ENCODE peak calls at places on chromosomes 5 and 9, in ten cellular contexts. B is lower leg skin; X is AG04449; A is lung; H is thyroid gland; V is A549; S is H7; L is PC-3; K is left ventricle myocardium inferior; M is effector memory CD4-positive, alpha-beta T cell. C is an unnamed sample.

GRCh38 chr5:1948111-1948510 is 65.4 kb upstream of the IRX4 start:
- DNase-seq in M (no peak), A (no peak), B (no peak), L (no peak), V (no peak), X (no peak), H (no peak), S (no peak), K (no peak), C (no peak)

GRCh38 chr5:116546033-116546742 is 28.4 kb downstream of the SEMA6A start:
- DNase-seq in K (no peak), L (no peak), B (no peak), A (no peak), M (no peak), X (no peak), H (no peak), V (peak), S (no peak), C (no peak)

GRCh38 chr5:97183100-97183929 is at the start of gene RIOK2:
- DNase-seq in K (peak), B (peak), L (peak), A (peak), S (peak), H (peak), M (peak), V (peak), X (peak), C (peak)

GRCh38 chr9:114238919-114239879 is 83.7 kb upstream of the ORM1 start:
- DNase-seq in A (no peak), L (no peak), H (no peak), B (no peak), M (no peak), X (no peak), S (peak), V (peak), K (no peak), C (peak)

GRCh38 chr5:176774216-176775171 is 35.9 kb upstream of the UNC5A start:
- DNase-seq in K (no peak), M (no peak), V (no peak), L (no peak), S (peak), X (no peak), B (peak), H (no peak), A (no peak), C (no peak)

GRCh38 chr9:9791621-9792020 is 821.2 kb downstream of the PTPRD start:
- DNase-seq in A (no peak), B (no peak), L (peak), M (no peak), V (peak), X (no peak), K (no peak), S (no peak), H (no peak), C (no peak)

GRCh38 chr5:122300374-122300773 is 11.7 kb upstream of the SNCAIP start:
- DNase-seq in L (no peak), H (no peak), M (no peak), K (no peak), S (no peak), V (no peak), X (no peak), A (no peak), B (no peak), C (no peak)

GRCh38 chr5:170491479-170491878 is 12.3 kb upstream of the KCNIP1 start:
- DNase-seq in H (no peak), S (no peak), L (peak), M (no peak), X (peak), A (no peak), K (no peak), V (no peak), B (no peak), C (peak)

GRCh38 chr9:127118597-127119318 is 3.7 kb downstream of the ANGPTL2 start:
- DNase-seq in M (no peak), L (no peak), S (no peak), H (no peak), X (no peak), A (no peak), V (no peak), K (no peak), B (no peak), C (no peak)

GRCh38 chr5:9173281-9174048 is 372.4 kb downstream of the SEMA5A start:
- DNase-seq in V (no peak), A (no peak), S (no peak), L (peak), K (no peak), M (no peak), X (peak), H (no peak), B (no peak), C (peak)

GRCh38 chr5:103891151-103891550 is 328.6 kb upstream of the NUDT12 start:
- DNase-seq in X (no peak), M (no peak), H (no peak), L (peak), K (no peak), S (no peak), V (no peak), A (no peak), B (no peak), C (no peak)

GRCh38 chr5:6158974-6159863 is 219.1 kb downstream of the MED10 start:
- DNase-seq in K (no peak), H (no peak), A (no peak), X (peak), B (no peak), S (no peak), L (peak), M (no peak), V (peak), C (peak)

GRCh38 chr9:131724678-131725077 is 15.2 kb downstream of the RAPGEF1 start:
- DNase-seq in S (no peak), L (no peak), H (no peak), A (no peak), V (no peak), B (no peak), M (no peak), X (no peak), K (no peak), C (no peak)

GRCh38 chr9:131728961-131729360 is 10.9 kb downstream of the RAPGEF1 start:
- DNase-seq in X (no peak), A (no peak), V (no peak), M (peak), S (no peak), B (no peak), K (no peak), H (no peak), L (no peak), C (no peak)

GRCh38 chr9:131727184-131727785 is 12.6 kb downstream of the RAPGEF1 start:
- DNase-seq in L (no peak), V (no peak), S (no peak), B (no peak), M (no peak), H (no peak), K (no peak), X (no peak), A (no peak), C (no peak)

GRCh38 chr9:131728546-131728910 is 11.3 kb downstream of the RAPGEF1 start:
- DNase-seq in L (no peak), S (no peak), V (no peak), A (no peak), M (no peak), K (no peak), X (no peak), H (no peak), B (no peak), C (no peak)

DNA sequence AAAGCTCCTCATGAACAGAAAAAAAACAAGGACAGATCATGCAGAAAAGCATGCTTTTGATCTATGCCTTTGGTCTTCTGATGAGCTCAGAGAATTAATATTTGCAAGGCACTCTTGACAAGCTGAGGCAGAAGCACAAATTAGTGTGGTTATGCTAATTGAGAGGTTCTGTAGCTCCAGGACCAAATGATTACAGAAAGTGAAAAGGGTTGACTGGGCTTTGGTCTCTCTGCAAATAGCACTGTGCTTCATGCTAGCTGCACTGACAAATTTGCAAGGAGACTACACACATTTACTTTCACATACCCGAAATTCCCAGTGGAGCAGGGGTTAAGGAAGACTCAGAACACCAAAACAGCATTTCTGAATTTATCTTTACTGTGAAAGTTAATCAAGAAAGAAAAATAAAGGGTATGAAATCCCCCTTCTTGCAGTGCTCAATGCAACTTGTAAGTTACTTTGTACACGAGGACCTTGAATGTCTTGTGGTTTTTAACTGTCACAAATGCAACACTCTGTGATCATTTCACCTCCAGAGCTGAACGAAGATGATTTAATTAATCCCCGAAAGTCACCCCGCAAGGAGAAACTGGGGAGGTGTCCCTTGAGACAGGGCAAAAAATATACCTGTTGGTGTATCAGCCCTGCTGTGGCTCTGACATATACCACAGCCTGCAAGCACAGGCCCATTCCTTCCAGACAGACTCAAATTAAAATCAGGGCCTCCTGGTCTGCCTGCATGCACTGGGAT is 11.9 kb downstream of the RAPGEF1 start:
- DNase-seq in B (no peak), S (no peak), V (no peak), X (no peak), L (no peak), K (no peak), A (no peak), M (no peak), H (no peak), C (no peak)
- H3K4me3 ChIP-seq in B (no peak), S (no peak), V (no peak), X (no peak), L (no peak), K (no peak), A (no peak), M (peak), H (no peak), C (no peak)

GRCh38 chr5:141484499-141485304 is at the start of gene PCDHGC4:
- DNase-seq in X (no peak), H (no peak), K (no peak), S (peak), B (no peak), L (no peak), V (no peak), A (no peak), M (no peak), C (no peak)
- H3K4me3 ChIP-seq in X (peak), H (peak), K (peak), S (peak), B (peak), L (no peak), V (no peak), A (no peak), M (no peak), C (peak)

GRCh38 chr9:35725362-35725761 is 6.6 kb downstream of the TLN1 start:
- DNase-seq in V (no peak), K (no peak), L (no peak), A (no peak), X (no peak), S (peak), M (no peak), B (no peak), H (no peak), C (no peak)

GRCh38 chr9:35729101-35729500 is 2.9 kb downstream of the TLN1 start:
- DNase-seq in B (no peak), X (no peak), L (no peak), V (no peak), S (no peak), K (no peak), H (no peak), A (no peak), M (no peak), C (no peak)

GRCh38 chr9:35728041-35728971 is 3.7 kb downstream of the TLN1 start:
- DNase-seq in M (peak), H (peak), B (peak), S (peak), X (peak), A (peak), V (peak), K (peak), L (peak), C (peak)

GRCh38 chr9:35727676-35728040 is 4.3 kb downstream of the TLN1 start:
- DNase-seq in M (no peak), X (no peak), L (no peak), B (no peak), A (no peak), H (no peak), K (no peak), V (no peak), S (no peak), C (no peak)

DNA sequence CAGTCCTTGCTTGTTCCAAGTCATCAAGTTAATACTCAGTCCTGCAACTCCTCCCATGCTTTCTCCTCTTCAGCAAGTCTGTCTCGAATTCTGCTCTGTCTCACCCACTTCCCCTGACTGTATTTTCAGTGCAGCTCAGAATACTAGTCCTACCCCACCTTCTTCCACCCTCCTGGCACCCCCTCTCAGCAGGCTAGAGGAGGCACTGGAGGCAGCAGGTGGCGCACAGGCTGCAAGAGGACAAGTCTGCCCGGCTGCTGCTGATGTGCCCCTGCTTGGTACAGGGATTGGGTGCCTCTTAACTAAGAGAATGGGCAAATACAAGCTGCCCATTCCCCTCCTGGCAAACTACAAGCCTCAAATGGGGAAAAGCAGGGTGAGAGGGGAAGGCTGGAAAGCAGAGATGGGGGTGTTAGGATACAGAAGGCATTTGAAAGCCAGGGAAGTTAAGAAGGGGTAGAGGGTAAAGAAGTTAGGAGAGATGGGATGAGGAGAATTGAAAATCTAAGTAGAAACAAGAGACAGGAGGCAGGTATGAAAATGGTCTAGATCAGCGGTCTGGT is 5.0 kb downstream of the TLN1 start:
- DNase-seq in X (no peak), A (no peak), V (peak), H (peak), L (peak), M (no peak), K (no peak), S (no peak), B (no peak), C (no peak)
- H3K4me3 ChIP-seq in X (peak), A (no peak), V (no peak), H (no peak), L (no peak), M (no peak), K (peak), S (no peak), B (no peak), C (no peak)

DNA sequence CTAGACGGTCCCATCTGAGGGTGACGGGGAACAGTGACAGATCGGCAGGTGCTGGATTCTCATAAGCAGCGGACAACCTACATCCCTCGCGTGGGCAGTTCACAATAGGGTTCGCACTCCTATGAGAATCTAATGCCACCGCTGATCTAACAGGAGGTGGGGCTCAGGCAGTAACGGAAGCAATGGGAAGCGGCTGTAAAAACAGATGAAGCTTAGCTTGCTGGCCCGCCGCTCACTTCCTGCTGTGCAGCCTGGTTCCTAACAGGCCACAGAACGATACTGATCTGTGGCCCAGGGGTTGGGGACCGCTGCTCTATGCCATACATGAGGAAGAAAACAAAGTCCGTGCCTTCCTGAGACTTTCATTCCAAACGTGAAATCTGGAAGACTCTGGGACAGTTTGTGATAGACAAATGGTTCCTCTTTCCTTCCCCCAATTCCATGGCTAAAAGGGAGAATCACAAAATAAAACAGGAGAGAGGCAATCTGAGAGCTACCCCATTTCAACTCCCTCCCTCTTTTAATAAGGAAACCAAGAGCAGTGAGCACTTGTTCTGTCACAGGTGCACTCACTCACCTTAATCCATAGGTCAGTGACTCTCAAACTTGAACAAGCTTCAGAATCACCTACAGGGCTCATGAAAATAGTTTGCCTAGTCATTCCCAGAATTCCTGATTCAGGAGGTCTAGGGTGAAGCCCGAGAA is 12.1 kb downstream of the PDCL start:
- DNase-seq in S (no peak), B (peak), A (peak), H (peak), V (no peak), K (peak), L (no peak), M (peak), X (no peak), C (no peak)
- H3K4me3 ChIP-seq in S (no peak), B (no peak), A (no peak), H (no peak), V (no peak), K (peak), L (no peak), M (no peak), X (no peak), C (no peak)

GRCh38 chr9:137878957-137879555 is 1.5 kb downstream of the CACNA1B start:
- DNase-seq in A (no peak), X (no peak), K (no peak), L (no peak), M (no peak), V (no peak), H (no peak), S (peak), B (peak), C (no peak)

GRCh38 chr9:137879566-137880150 is 2.1 kb downstream of the CACNA1B start:
- DNase-seq in M (no peak), X (no peak), K (no peak), B (peak), H (no peak), V (no peak), L (no peak), S (no peak), A (no peak), C (no peak)

GRCh38 chr9:137880160-137880975 is 2.8 kb downstream of the CACNA1B start:
- DNase-seq in V (no peak), K (no peak), B (peak), L (no peak), X (no peak), M (no peak), A (no peak), S (peak), H (no peak), C (no peak)

GRCh38 chr9:137876781-137877386 is 698 bp upstream of the CACNA1B start:
- DNase-seq in S (no peak), V (no peak), X (no peak), K (no peak), L (no peak), B (peak), A (no peak), H (no peak), M (no peak), C (no peak)

GRCh38 chr9:137878146-137878941 is 762 bp downstream of the CACNA1B start:
- DNase-seq in X (no peak), K (no peak), L (no peak), V (no peak), M (no peak), H (peak), S (peak), B (peak), A (no peak), C (no peak)
- H3K4me3 ChIP-seq in X (peak), K (peak), L (no peak), V (no peak), M (peak), H (peak), S (peak), B (no peak), A (no peak), C (no peak)

DNA sequence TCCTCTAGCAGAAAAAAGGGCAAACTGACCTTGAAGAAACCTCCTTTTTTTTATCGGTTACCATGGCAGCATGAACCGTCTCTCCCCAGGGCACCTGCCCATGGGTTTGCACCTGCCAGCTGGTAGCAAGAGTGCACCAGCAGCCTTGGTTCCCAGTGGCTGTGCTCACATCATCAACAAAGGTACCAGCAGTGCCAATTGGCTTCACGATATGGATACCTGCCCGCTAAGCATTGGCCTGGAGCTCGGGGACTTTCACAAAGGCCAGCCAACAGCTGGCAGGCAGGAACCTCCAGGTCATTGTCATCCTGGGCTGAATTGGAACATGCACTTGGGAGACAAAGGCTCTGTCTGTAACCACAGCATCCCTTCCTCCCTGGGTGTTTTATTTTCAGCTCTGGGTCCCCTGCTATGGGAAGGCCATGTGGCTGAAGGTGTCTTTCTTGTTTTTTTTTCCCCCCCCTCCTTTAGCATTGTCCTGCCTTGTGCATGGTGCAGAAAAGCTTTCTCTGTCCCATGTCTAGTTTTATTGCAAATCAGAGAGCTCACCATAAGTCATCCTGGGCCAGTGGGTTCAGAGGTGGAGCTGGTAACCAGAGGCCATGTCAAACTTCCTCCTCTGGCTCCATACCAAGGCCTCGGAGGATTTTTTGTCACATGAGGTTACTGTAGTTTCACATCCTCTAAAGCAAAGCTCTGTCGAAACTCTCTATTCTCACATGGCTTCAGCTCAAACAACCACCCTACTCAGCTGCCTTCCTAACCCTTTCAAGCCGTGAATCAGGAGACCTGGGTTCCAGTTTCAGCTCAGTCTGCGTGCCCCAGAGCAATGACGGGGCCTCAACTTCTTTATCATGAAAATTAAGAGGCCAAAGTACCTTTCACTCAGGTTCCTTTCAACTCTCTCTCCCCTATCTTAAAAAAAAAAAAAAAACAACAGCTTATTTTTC is 145.5 kb upstream of the MAP3K1 start:
- DNase-seq in K (peak), A (peak), H (peak), S (peak), V (no peak), B (peak), L (peak), X (no peak), M (no peak), C (no peak)
- H3K4me3 ChIP-seq in K (no peak), A (no peak), H (no peak), S (no peak), V (no peak), B (no peak), L (peak), X (no peak), M (no peak), C (no peak)

DNA sequence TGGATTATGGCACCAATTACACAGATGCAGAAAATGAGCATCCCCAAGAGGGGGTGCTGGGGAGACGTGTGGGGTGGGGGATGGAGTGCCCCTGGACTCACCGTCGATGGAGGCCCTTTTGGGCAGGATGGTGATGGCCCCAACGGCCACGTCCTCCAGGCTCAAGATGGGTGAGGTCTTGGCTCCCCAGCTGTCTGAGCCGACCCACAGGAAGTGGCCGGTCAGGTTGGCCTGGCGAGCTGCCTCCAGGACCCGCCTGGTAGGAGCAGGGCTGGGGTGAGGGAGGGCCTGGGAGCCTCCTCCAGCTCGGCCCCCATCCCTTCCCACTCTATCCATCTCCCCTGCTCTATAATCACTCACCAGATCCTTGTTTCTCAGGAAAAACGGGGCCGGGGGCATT is 4.6 kb downstream of the GRM6 start:
- DNase-seq in B (peak), V (no peak), K (no peak), L (no peak), S (no peak), A (no peak), H (no peak), X (no peak), M (no peak), C (no peak)
- H3K4me3 ChIP-seq in B (no peak), V (no peak), K (no peak), L (no peak), S (no peak), A (no peak), H (no peak), X (no peak), M (no peak), C (no peak)